ENCODE peak calls at places on chromosomes 2 and 18, in six cellular contexts. J, Q, N, V, R and W are unnamed samples.
A peak's percentile ranks its signal among the peaks of the same experiment; 100 is the strongest.

GRCh38 chr2:100900156-100900795 is 80.3 kb downstream of the NPAS2 start:
- DNase-seq in J (no peak), Q (no peak), N (no peak), V (no peak), R (no peak), W (no peak)

GRCh38 chr2:60468390-60469085 is 84.9 kb downstream of the BCL11A start:
- DNase-seq in J (no peak), Q (no peak), N (no peak), V (no peak), R (peak; percentile 26), W (peak; percentile 39)

GRCh38 chr2:234980476-234981187 is 28.8 kb downstream of the SH3BP4 start:
- DNase-seq in J (no peak), Q (no peak), N (peak; percentile 67), V (peak; percentile 51), R (peak; percentile 71), W (peak; percentile 37)

GRCh38 chr2:71385008-71385407 is 53.4 kb downstream of the ZNF638 start:
- DNase-seq in J (no peak), Q (no peak), N (no peak), V (no peak), R (peak; percentile 72), W (peak; percentile 63)

GRCh38 chr2:205352593-205352992 is 329.7 kb upstream of the NRP2 start:
- DNase-seq in J (no peak), Q (no peak), N (no peak), V (no peak), R (peak; percentile 24), W (peak; percentile 64)

GRCh38 chr2:200761168-200761715 is 50.5 kb upstream of the BZW1 start:
- DNase-seq in J (no peak), Q (no peak), N (no peak), V (no peak), R (peak; percentile 67), W (no peak)

GRCh38 chr2:20366672-20367116 is 16.1 kb upstream of the PUM2 start:
- DNase-seq in J (no peak), Q (no peak), N (no peak), V (no peak), R (no peak), W (no peak)

GRCh38 chr2:206160124-206160806 is 570 bp downstream of the EEF1B2 start:
- DNase-seq in J (no peak), Q (no peak), N (no peak), V (no peak), R (no peak), W (no peak)

GRCh38 chr2:229922449-229923386 is at the start of gene FBXO36:
- DNase-seq in J (peak; percentile 85), Q (peak; percentile 88), N (peak; percentile 94), V (peak; percentile 87), R (peak; percentile 44), W (peak; percentile 35)

GRCh38 chr18:5155180-5155906 is 41.7 kb downstream of the AKAIN1 start:
- DNase-seq in J (no peak), Q (no peak), N (no peak), V (no peak), R (no peak), W (no peak)

GRCh38 chr2:65429799-65430514 is 2.4 kb downstream of the SPRED2 start:
- DNase-seq in J (no peak), Q (no peak), N (no peak), V (peak; percentile 51), R (no peak), W (no peak)

GRCh38 chr2:64251497-64252277 is 107.5 kb upstream of the PELI1 start:
- DNase-seq in J (no peak), Q (no peak), N (no peak), V (no peak), R (no peak), W (no peak)

GRCh38 chr2:163601377-163601776 is 134.4 kb downstream of the FIGN start:
- DNase-seq in J (no peak), Q (no peak), N (no peak), V (no peak), R (peak; percentile 88), W (peak; percentile 57)

GRCh38 chr2:152950125-152950524 is 231.7 kb downstream of the ARL6IP6 start:
- DNase-seq in J (no peak), Q (no peak), N (no peak), V (no peak), R (peak; percentile 13), W (peak; percentile 2)

GRCh38 chr2:203971236-203971635 is 34.7 kb downstream of the ICOS start:
- DNase-seq in J (no peak), Q (no peak), N (no peak), V (no peak), R (no peak), W (no peak)

GRCh38 chr2:53505814-53506213 is 261.8 kb upstream of the CHAC2 start:
- DNase-seq in J (no peak), Q (no peak), N (no peak), V (no peak), R (peak; percentile 58), W (no peak)

GRCh38 chr18:12597775-12598174 is 60.1 kb downstream of the SPIRE1 start:
- DNase-seq in J (no peak), Q (no peak), N (no peak), V (no peak), R (peak; percentile 89), W (peak; percentile 85)

GRCh38 chr18:59897321-59897954 is 2.4 kb upstream of the PMAIP1 start:
- DNase-seq in J (no peak), Q (no peak), N (no peak), V (no peak), R (no peak), W (no peak)

GRCh38 chr2:120780402-120780801 is 44.7 kb downstream of the GLI2 start:
- DNase-seq in J (no peak), Q (peak; percentile 50), N (peak; percentile 51), V (no peak), R (no peak), W (no peak)

GRCh38 chr2:177671662-177672061 is 279.1 kb downstream of the AGPS start:
- DNase-seq in J (no peak), Q (no peak), N (no peak), V (no peak), R (no peak), W (no peak)

GRCh38 chr2:190511104-190511503 is 23.4 kb downstream of the NEMP2 start:
- DNase-seq in J (no peak), Q (no peak), N (no peak), V (no peak), R (peak; percentile 16), W (no peak)

GRCh38 chr2:235024191-235024611 is 72.4 kb downstream of the SH3BP4 start:
- DNase-seq in J (no peak), Q (no peak), N (no peak), V (no peak), R (peak; percentile 46), W (no peak)

GRCh38 chr2:141611143-141611571 is 519.7 kb downstream of the LRP1B start:
- DNase-seq in J (no peak), Q (no peak), N (no peak), V (no peak), R (peak; percentile 48), W (no peak)

GRCh38 chr2:239459581-239459980 is 58.8 kb upstream of the HDAC4 start:
- DNase-seq in J (no peak), Q (no peak), N (no peak), V (no peak), R (no peak), W (no peak)

GRCh38 chr2:80579756-80580155 is 275.2 kb upstream of the LRRTM1 start:
- DNase-seq in J (no peak), Q (no peak), N (no peak), V (no peak), R (no peak), W (no peak)

GRCh38 chr2:86661333-86661732 is 37.7 kb upstream of the RNF103 start:
- DNase-seq in J (no peak), Q (no peak), N (no peak), V (no peak), R (no peak), W (peak; percentile 19)

GRCh38 chr2:196018037-196018436 is 50.6 kb downstream of the DNAH7 start:
- DNase-seq in J (no peak), Q (no peak), N (no peak), V (no peak), R (no peak), W (no peak)

GRCh38 chr2:164754157-164755093 is 87.2 kb downstream of the COBLL1 start:
- DNase-seq in J (no peak), Q (no peak), N (no peak), V (peak; percentile 17), R (no peak), W (no peak)
- H3K4me3 ChIP-seq in J (no peak overlapping the region), Q (no peak overlapping the region), N (no peak overlapping the region), V (no peak overlapping the region), R (no peak overlapping the region), W (no peak overlapping the region)

GRCh38 chr2:26975656-26976055 is 5.2 kb downstream of the MAPRE3 start:
- DNase-seq in J (no peak), Q (no peak), N (no peak), V (no peak), R (no peak), W (no peak)
- H3K27ac ChIP-seq in J (no peak overlapping the region), Q (no peak overlapping the region), N (no peak overlapping the region), V (no peak overlapping the region), R (no peak overlapping the region), W (no peak overlapping the region)

DNA sequence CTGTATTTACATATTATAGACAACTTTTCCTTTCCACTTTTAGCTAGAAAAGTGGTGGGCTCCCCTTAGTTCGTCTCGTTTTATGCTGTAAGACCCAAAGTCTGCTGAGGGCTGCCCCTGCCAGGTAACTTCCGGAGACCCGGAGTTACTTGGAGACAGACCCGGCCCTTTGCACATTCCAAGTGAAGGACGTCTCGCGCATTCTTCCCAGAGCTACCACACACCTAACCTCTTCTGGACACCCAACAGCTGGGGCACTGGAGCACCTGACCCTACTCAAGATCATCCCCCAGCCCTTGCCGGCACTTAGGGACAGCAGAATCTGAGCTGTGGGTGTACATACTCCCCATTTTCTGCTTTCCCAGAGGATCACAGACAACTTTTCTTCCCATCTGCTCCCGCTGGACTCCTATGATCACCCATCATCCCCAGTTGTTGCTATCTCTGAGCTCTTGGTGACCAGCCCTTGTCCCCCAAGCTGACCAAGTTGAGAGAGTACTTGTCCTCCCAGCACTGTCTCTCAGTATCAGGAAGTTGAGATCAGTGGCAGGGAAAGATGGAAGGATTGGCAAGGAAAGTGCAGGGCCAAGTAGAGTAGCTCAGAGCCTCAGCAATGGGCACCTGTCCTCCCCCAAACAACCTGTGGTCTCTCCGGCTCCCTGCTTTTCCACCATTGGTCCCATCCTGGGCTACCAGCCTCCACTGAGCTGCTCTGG is 8.4 kb upstream of the SATB2 start:
- DNase-seq in J (no peak), Q (no peak), N (no peak), V (no peak), R (no peak), W (no peak)
- H3K27me3 ChIP-seq in J (peaks cover 78% of the 10 kb centered on the region), Q (no peaks in the 10 kb centered on the region), N (no peaks in the 10 kb centered on the region), V (peaks cover 21% of the 10 kb centered on the region), R (peaks cover 90% of the 10 kb centered on the region), W (peaks cover 91% of the 10 kb centered on the region)

DNA sequence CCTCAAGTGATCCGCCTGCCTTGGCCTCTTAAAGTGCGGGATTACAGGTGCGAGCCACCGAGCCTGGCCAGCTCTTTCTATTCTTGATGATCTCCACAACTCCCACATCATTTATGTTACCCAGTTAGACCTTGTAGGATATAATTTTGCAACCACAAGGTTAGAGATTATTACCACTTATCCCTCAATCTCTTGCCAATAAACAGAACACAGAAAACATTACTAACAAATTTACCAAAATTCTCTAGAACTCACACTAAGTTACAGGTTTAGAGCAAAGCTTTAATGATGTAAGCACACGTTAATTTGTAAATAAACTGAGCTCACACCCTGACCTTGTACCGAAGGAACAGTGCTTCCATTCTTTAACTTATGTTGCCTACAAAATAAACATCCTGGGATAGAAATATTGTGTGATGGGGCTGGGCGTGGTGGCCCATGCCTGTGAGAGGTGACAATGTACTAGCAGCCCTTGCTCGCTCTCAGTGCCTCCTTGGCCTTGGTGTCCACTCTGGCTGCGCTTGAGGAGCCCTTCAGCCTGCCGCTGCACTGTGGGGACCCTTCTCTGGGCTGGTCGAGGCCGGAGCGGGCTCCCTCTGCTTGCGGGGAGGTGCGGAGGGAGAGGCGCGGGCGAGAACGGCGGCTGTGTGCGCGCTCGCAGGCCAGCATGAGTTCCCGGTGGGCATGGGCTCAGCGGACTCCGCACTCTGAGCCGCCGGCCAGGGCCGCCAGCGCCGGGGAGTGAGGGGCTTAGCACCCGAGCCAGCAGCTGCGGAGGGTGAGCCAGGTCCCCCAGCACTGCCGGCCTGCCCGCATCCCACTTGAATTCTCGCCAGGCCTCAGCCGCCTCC is 42.1 kb upstream of the ITSN2 start:
- DNase-seq in J (no peak), Q (no peak), N (no peak), V (no peak), R (no peak), W (no peak)
- H3K4me3 ChIP-seq in J (no peak overlapping the region), Q (peak overlapping the region; percentile 35), N (peak overlapping the region; percentile 51), V (no peak overlapping the region), R (peak overlapping the region; percentile 5), W (peak overlapping the region; percentile 45)